ENCODE peak calls at places on chromosomes 12 and 14, in six cellular contexts. N is mesothelial cell of epicardium, L is progenitor cell of endocrine pancreas, P is lower leg skin, J is body of pancreas, G is fibroblast of villous mesenchyme. M is an unnamed sample.

GRCh38 chr12:13210543-13211190 is 14.1 kb downstream of the EMP1 start:
- DNase-seq in J (no peak), N (no peak), P (no peak), L (no peak), G (no peak), M (no peak)

GRCh38 chr12:132940071-132940719 is 15.9 kb downstream of the ZNF605 start:
- DNase-seq in G (no peak), L (no peak), P (no peak), N (no peak), J (no peak), M (no peak)

GRCh38 chr12:31589582-31589895 is 1.4 kb downstream of the DENND5B start:
- DNase-seq in L (no peak), P (peak; percentile 42), N (no peak), G (peak; percentile 72), J (no peak), M (no peak)

GRCh38 chr12:31325524-31325875 is 450 bp downstream of the SINHCAF start:
- DNase-seq in N (no peak), J (no peak), G (no peak), P (no peak), L (no peak), M (no peak)

GRCh38 chr14:68781161-68782021 is 11.5 kb downstream of the ZFP36L1 start:
- DNase-seq in G (no peak), P (no peak), N (no peak), L (no peak), J (peak; percentile 68), M (no peak)

GRCh38 chr14:104424406-104425072 is 155.0 kb upstream of the C14orf180 start:
- DNase-seq in L (no peak), J (no peak), G (no peak), N (peak; percentile 41), P (no peak), M (no peak)

GRCh38 chr12:2354151-2354991 is 301.6 kb downstream of the CACNA1C start:
- DNase-seq in G (no peak), P (no peak), L (no peak), J (no peak), N (no peak), M (no peak)

GRCh38 chr14:73741876-73742519 is 27.8 kb upstream of the PNMA1 start:
- DNase-seq in G (no peak), P (no peak), J (no peak), N (no peak), L (no peak), M (no peak)

GRCh38 chr14:36996857-36997590 is 175.4 kb downstream of the SLC25A21 start:
- DNase-seq in J (no peak), L (no peak), N (no peak), G (no peak), P (no peak), M (no peak)

GRCh38 chr12:3313655-3314305 is 177.2 kb upstream of the PRMT8 start:
- DNase-seq in P (no peak), J (no peak), G (no peak), N (no peak), L (no peak), M (peak; percentile 34)

GRCh38 chr14:63394856-63395255 is 76.1 kb upstream of the GPHB5 start:
- DNase-seq in G (no peak), P (no peak), J (no peak), L (no peak), N (no peak), M (no peak)

GRCh38 chr12:13950502-13950901 is 30.9 kb downstream of the GRIN2B start:
- DNase-seq in J (no peak), N (no peak), P (no peak), G (no peak), L (no peak), M (no peak)

GRCh38 chr14:100341301-100342031 is 18.3 kb downstream of the SLC25A47 start:
- DNase-seq in J (peak; percentile 78), P (peak; percentile 55), L (no peak), N (no peak), G (peak; percentile 88), M (peak; percentile 89)

GRCh38 chr12:53289891-53290290 is 5.5 kb upstream of the PFDN5 start:
- DNase-seq in G (no peak), J (no peak), L (no peak), N (no peak), P (no peak), M (peak; percentile 10)

GRCh38 chr14:36346052-36346451 is 25.6 kb upstream of the MBIP start:
- DNase-seq in J (no peak), N (no peak), G (no peak), L (no peak), P (no peak), M (no peak)

GRCh38 chr14:98959958-98960616 is 311.9 kb downstream of the BCL11B start:
- DNase-seq in N (peak; percentile 48), L (no peak), J (no peak), P (no peak), G (no peak), M (no peak)

GRCh38 chr12:66661357-66661756 is 17.5 kb downstream of the GRIP1 start:
- DNase-seq in N (no peak), L (no peak), J (no peak), P (no peak), G (no peak), M (no peak)

GRCh38 chr12:12278899-12279298 is 12.1 kb upstream of the LRP6 start:
- DNase-seq in J (no peak), G (no peak), N (no peak), L (no peak), P (no peak), M (peak; percentile 45)

GRCh38 chr14:29222671-29223268 is 456.2 kb downstream of the FOXG1 start:
- DNase-seq in J (peak; percentile 14), G (peak; percentile 64), N (no peak), P (no peak), L (no peak), M (peak; percentile 74)

GRCh38 chr12:42421844-42422779 is 96.1 kb downstream of the PPHLN1 start:
- DNase-seq in J (no peak), L (no peak), G (peak; percentile 71), P (no peak), N (no peak), M (peak; percentile 86)

GRCh38 chr12:43884683-43885410 is 49.0 kb downstream of the TMEM117 start:
- DNase-seq in L (no peak), J (peak; percentile 55), N (no peak), G (peak; percentile 18), P (no peak), M (no peak)

GRCh38 chr12:50283924-50284236 is 560 bp upstream of the LIMA1 start:
- DNase-seq in L (no peak), N (no peak), J (peak; percentile 10), P (no peak), G (no peak), M (peak; percentile 42)

GRCh38 chr14:32588448-32589320 is 259.6 kb downstream of the AKAP6 start:
- DNase-seq in J (peak; percentile 8), L (no peak), G (peak; percentile 65), N (no peak), P (no peak), M (peak; percentile 74)

GRCh38 chr12:49190317-49190716 is 1.4 kb upstream of the TUBA1A start:
- DNase-seq in N (no peak), G (no peak), L (no peak), P (no peak), J (no peak), M (no peak)

GRCh38 chr12:68158427-68158826 is 1.1 kb downstream of the IFNG start:
- DNase-seq in P (no peak), J (no peak), L (no peak), N (no peak), G (peak; percentile 11), M (peak; percentile 16)

GRCh38 chr14:57275023-57275664 is 6.4 kb downstream of the AP5M1 start:
- DNase-seq in G (no peak), L (no peak), N (no peak), J (no peak), P (no peak), M (no peak)

GRCh38 chr12:67816269-67816668 is 167.7 kb downstream of the DYRK2 start:
- DNase-seq in P (no peak), L (no peak), N (no peak), G (no peak), J (no peak), M (no peak)

DNA sequence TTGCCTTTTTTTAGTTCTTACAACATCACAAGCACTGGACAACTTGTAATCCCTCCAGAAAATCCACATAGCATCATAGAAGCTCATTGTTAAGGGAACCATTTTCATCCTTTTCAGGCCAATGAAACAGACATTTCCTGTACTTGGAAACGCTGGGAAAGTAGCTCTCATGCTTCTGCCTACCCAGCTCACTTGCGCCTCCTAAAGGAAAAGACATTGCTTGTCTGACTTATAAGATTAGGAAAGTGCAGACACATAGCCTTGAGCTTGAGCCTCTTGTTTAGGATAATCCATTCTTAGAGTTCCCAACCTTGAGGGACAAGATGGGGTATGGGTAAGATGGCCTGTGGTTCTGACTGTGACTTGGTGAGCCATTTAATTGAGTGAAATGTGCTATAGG is 589.5 kb downstream of the NOVA1 start:
- DNase-seq in P (no peak), L (no peak), J (no peak), N (no peak), G (peak; percentile 1), M (peak; percentile 27)
- TF ChIP-seq CTCF in P (no peak), L (peak; percentile 15), J (no peak), N (no peak), G (no peak), M (peak; percentile 8)

GRCh38 chr14:93544212-93544611 is 113.5 kb downstream of the UNC79 start:
- DNase-seq in L (no peak), G (no peak), J (no peak), N (no peak), P (no peak), M (no peak)

GRCh38 chr14:93546642-93547041 is 115.9 kb downstream of the UNC79 start:
- DNase-seq in L (no peak), N (no peak), P (no peak), G (no peak), J (no peak), M (no peak)

GRCh38 chr14:93548102-93548843 is 117.5 kb downstream of the UNC79 start:
- DNase-seq in L (no peak), J (no peak), N (no peak), G (no peak), P (no peak), M (no peak)

GRCh38 chr14:93540235-93540634 is 109.5 kb downstream of the UNC79 start:
- DNase-seq in L (no peak), G (no peak), N (no peak), P (no peak), J (no peak), M (no peak)

DNA sequence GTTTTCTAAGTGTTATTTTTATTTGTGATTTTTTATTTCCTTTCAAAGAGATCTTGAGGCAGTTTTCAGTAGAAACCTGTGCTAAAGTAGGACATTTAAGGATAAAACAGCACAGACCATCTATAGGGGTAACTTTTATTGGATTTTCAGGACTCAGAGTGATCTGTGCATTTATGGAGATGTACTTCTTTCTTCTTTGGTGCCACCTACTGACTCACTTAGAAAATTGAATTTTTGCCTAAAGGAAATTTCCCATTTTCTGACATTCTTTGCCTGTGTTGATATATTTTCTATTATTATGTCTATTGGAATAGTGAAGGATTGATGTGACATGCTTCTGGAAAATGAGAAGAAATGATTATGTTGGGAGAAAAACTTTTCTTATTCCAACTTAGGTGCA is 113.0 kb downstream of the UNC79 start:
- DNase-seq in P (no peak), G (peak; percentile 30), L (no peak), N (no peak), J (no peak), M (peak; percentile 51)
- TF ChIP-seq CTCF in P (no peak), G (peak; percentile 43), L (peak; percentile 56), N (no peak), J (no peak), M (peak; percentile 35)

GRCh38 chr12:90987520-90987919 is 17.3 kb downstream of the EPYC start:
- DNase-seq in N (no peak), J (no peak), L (no peak), G (no peak), P (no peak), M (no peak)
- TF ChIP-seq CTCF in N (peak; percentile 46), J (no peak), L (peak; percentile 29), G (peak; percentile 19), P (no peak), M (peak; percentile 18)

GRCh38 chr12:86551146-86551571 is 295.0 kb upstream of the MGAT4C start:
- DNase-seq in J (no peak), G (no peak), L (no peak), N (no peak), P (no peak), M (no peak)
- TF ChIP-seq CTCF in J (no peak), G (no peak), L (no peak), N (no peak), P (no peak), M (no peak)

M was measured in cardiac fibroblast.